ENCODE peak calls at places on chromosome 1, in six cellular contexts. M, T, K, S, L and W are unnamed samples. For H3K27me3, the result is how much of the 10 kb centered on the place peaks cover.

GRCh38 chr1:54262244-54262643 is 62.3 kb downstream of the MRPL37 start:
- DNase-seq in K (no peak), S (no peak), T (no peak), L (no peak), M (no peak), W (no peak)

GRCh38 chr1:65084068-65084467 is 63.9 kb upstream of the AK4 start:
- DNase-seq in M (no peak), K (no peak), L (no peak), S (no peak), T (no peak), W (no peak)

GRCh38 chr1:44855742-44856141 is 12.7 kb upstream of the PTCH2 start:
- DNase-seq in L (no peak), M (no peak), T (no peak), S (no peak), K (no peak), W (no peak)

GRCh38 chr1:64663654-64664053 is 81.2 kb upstream of the RAVER2 start:
- DNase-seq in T (no peak), L (peak), S (no peak), K (peak), M (no peak), W (no peak)

GRCh38 chr1:105997516-105997915 is 1059.0 kb upstream of the PRMT6 start:
- DNase-seq in S (no peak), M (no peak), L (no peak), T (no peak), K (no peak), W (no peak)

GRCh38 chr1:180092931-180093650 is 61.6 kb upstream of the QSOX1 start:
- DNase-seq in M (no peak), K (no peak), L (no peak), S (no peak), T (no peak), W (no peak)

GRCh38 chr1:235423214-235423652 is 56.0 kb downstream of the TBCE start:
- DNase-seq in K (no peak), M (no peak), S (no peak), T (no peak), L (no peak), W (no peak)

GRCh38 chr1:244050835-244051444 is at the start of gene ZBTB18:
- DNase-seq in S (peak), L (peak), K (no peak), T (no peak), M (no peak), W (peak)

GRCh38 chr1:115322631-115323030 is 15.4 kb downstream of the NGF start:
- DNase-seq in S (no peak), T (no peak), M (no peak), K (no peak), L (no peak), W (no peak)

GRCh38 chr1:162855461-162856150 is 5.4 kb downstream of the CCDC190 start:
- DNase-seq in S (no peak), L (no peak), T (no peak), M (no peak), K (no peak), W (no peak)

GRCh38 chr1:86169625-86170024 is 13.1 kb upstream of the COL24A1 start:
- DNase-seq in T (no peak), L (no peak), M (no peak), K (no peak), S (no peak), W (no peak)

GRCh38 chr1:156262461-156263287 is 14.8 kb upstream of the PAQR6 start:
- DNase-seq in K (no peak), M (no peak), S (no peak), L (peak), T (no peak), W (no peak)

GRCh38 chr1:209787551-209787950 is 3.2 kb upstream of the C1orf74 start:
- DNase-seq in L (peak), M (no peak), K (no peak), T (no peak), S (no peak), W (no peak)

GRCh38 chr1:236020359-236021000 is 44.4 kb downstream of the NID1 start:
- DNase-seq in M (no peak), K (no peak), L (peak), T (peak), S (no peak), W (no peak)

GRCh38 chr1:81876901-81877750 is 76.4 kb downstream of the ADGRL2 start:
- DNase-seq in L (no peak), M (no peak), S (no peak), T (peak), K (peak), W (no peak)

GRCh38 chr1:94395748-94396309 is 22.4 kb upstream of the ABCD3 start:
- DNase-seq in M (no peak), K (no peak), T (no peak), S (no peak), L (no peak), W (no peak)

GRCh38 chr1:22889213-22889827 is 83.3 kb downstream of the LACTBL1 start:
- DNase-seq in M (no peak), S (no peak), L (no peak), T (no peak), K (peak), W (no peak)

GRCh38 chr1:173202430-173203145 is 4.5 kb downstream of the TNFSF4 start:
- DNase-seq in M (no peak), T (peak), L (peak), K (peak), S (peak), W (no peak)

GRCh38 chr1:67749844-67750689 is 65.1 kb downstream of the GADD45A start:
- DNase-seq in S (peak), T (peak), K (peak), M (peak), L (peak), W (no peak)

GRCh38 chr1:44631333-44631646 is 43.0 kb downstream of the TMEM53 start:
- DNase-seq in K (no peak), L (no peak), S (no peak), T (no peak), M (no peak), W (no peak)

GRCh38 chr1:152582647-152583046 is 2.3 kb upstream of the LCE3D start:
- DNase-seq in S (no peak), L (peak), K (no peak), M (no peak), T (no peak), W (no peak)

GRCh38 chr1:189021577-189021976 is 1456.1 kb downstream of the BRINP3 start:
- DNase-seq in T (no peak), S (no peak), L (no peak), M (no peak), K (no peak), W (no peak)

GRCh38 chr1:233143266-233143665 is 152.3 kb downstream of the PCNX2 start:
- DNase-seq in L (no peak), S (no peak), T (no peak), M (no peak), K (no peak), W (no peak)

GRCh38 chr1:159867322-159868064 is 5.0 kb upstream of the VSIG8 start:
- DNase-seq in K (peak), M (no peak), L (no peak), S (no peak), T (peak), W (no peak)

GRCh38 chr1:37186246-37186756 is 152.0 kb upstream of the GRIK3 start:
- DNase-seq in L (no peak), M (no peak), T (no peak), K (no peak), S (no peak), W (no peak)

GRCh38 chr1:48109390-48110009 is 112.3 kb upstream of the TRABD2B start:
- DNase-seq in K (peak), M (no peak), T (no peak), L (no peak), S (peak), W (no peak)

GRCh38 chr1:185674201-185674600 is 60.0 kb upstream of the HMCN1 start:
- DNase-seq in M (no peak), L (no peak), K (no peak), S (no peak), T (no peak), W (no peak)

DNA sequence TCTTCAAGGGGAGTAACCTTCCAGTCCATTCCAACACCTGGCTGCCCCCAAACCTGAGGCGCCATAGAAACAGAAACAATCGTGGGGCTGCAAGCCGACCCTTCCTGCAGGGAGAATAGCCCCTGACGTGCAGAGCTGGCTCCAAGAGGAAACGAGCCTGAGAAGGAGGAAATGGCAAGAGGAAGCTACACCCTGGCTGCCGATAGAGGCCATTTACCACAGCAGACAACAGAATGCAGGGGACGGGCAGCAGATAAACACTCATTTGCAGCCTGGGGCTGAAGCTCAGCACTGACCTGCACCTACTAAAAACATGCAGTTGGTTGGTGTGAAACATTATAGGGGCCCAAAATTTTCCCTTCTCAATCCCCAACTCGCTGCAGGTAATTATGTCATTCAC is 8.7 kb upstream of the TDRD10 start:
- DNase-seq in T (no peak), S (no peak), L (no peak), K (no peak), M (peak), W (peak)
- H3K27me3 ChIP-seq in T (under half), S (half or more), L (under half), K (under half), M (under half), W (under half)

GRCh38 chr1:118970451-118970850 is 17.7 kb downstream of the TBX15 start:
- DNase-seq in M (no peak), K (no peak), L (no peak), S (no peak), T (no peak), W (no peak)

GRCh38 chr1:118977591-118977990 is 10.6 kb downstream of the TBX15 start:
- DNase-seq in T (no peak), L (no peak), S (no peak), M (no peak), K (no peak), W (no peak)

GRCh38 chr1:118973536-118974160 is 14.5 kb downstream of the TBX15 start:
- DNase-seq in S (no peak), M (no peak), L (peak), K (no peak), T (no peak), W (no peak)

GRCh38 chr1:118973032-118973431 is 15.1 kb downstream of the TBX15 start:
- DNase-seq in S (no peak), K (no peak), M (no peak), L (no peak), T (no peak), W (no peak)

GRCh38 chr1:118974641-118975040 is 13.5 kb downstream of the TBX15 start:
- DNase-seq in K (no peak), T (no peak), S (no peak), M (no peak), L (no peak), W (no peak)
- H3K27me3 ChIP-seq in K (half or more), T (under half), S (under half), M (under half), L (under half), W (half or more)

DNA sequence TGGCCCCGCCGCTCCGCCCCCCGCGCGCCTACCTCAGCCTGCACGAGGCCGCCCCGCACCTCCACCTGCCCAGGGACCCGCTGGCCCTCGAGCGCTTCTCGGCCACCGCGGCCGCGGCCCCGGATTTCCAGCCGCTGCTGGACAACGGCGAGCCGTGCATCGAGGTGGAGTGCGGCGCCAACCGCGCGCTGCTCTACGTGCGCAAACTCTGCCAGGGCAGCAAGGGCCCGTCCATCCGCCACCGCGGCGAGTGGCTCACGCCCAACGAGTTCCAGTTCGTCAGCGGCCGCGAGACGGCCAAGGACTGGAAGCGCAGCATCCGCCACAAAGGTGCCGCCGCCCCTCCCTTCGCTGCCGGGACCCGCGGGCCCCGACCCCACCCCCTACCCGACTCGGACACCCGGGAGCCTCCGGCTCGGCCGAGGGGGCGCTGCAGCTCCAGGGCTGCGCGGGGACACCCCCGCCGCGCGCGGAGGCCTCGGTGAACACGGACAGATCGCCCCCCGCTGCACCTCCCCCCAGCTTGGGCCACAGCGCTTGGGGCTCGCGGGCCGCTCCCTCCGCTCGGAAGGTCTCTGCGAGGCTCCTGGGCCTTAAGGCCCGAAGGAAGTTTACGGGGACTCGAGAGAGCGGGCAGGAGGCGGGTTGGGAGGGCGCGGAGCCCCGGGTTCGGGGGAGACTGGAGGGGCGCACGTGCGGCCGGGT is 1.0 kb downstream of the SAMD11 start:
- DNase-seq in T (no peak), L (peak), M (no peak), K (peak), S (no peak), W (no peak)
- H3K27me3 ChIP-seq in T (half or more), L (under half), M (under half), K (under half), S (under half), W (half or more)

GRCh38 chr1:30636621-30637020 is 86.8 kb downstream of the MATN1 start:
- DNase-seq in M (no peak), S (no peak), L (no peak), K (no peak), T (no peak), W (no peak)

GRCh38 chr1:30633294-30633693 is 90.1 kb downstream of the MATN1 start:
- DNase-seq in S (no peak), T (no peak), K (no peak), L (no peak), M (no peak), W (no peak)

GRCh38 chr1:30634507-30634906 is 88.9 kb downstream of the MATN1 start:
- DNase-seq in T (no peak), S (no peak), L (no peak), K (no peak), M (no peak), W (no peak)

GRCh38 chr1:30637183-30637969 is 86.0 kb downstream of the MATN1 start:
- DNase-seq in M (no peak), S (no peak), K (no peak), T (no peak), L (no peak), W (no peak)

DNA sequence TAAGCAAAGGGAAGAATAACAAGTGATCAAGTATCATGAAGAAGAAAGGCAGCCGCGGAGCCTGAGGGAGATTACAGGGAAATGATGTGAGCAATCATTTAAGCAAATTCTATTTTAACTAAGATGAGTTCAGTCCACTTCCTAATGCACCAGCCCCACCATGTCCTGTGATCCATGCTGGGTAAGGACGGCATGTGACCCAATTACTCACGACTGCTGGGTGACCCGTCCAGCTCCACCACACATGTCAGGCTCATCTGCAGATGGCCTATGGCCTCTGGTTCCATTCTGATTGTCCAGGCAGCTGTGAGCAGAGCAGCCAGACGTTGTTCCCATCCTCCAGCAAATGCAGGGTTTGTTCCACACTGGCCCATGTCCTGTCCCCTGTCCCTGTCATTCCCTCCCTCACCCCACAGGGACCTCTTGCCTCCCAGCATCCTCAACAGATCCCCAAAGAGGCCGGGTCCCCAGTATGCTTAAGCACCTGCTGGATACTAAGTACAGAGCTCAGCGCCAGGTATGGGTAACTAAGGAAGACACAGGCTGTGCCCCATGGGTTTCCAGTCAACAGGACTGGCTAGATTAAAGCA is 87.9 kb downstream of the MATN1 start:
- DNase-seq in L (no peak), T (no peak), K (no peak), M (no peak), S (no peak), W (no peak)
- H3K27me3 ChIP-seq in L (under half), T (under half), K (under half), M (under half), S (under half), W (under half)

GRCh38 chr1:15940110-15941043 is 35.5 kb downstream of the ZBTB17 start:
- DNase-seq in S (no peak), L (no peak), M (no peak), K (no peak), T (no peak), W (no peak)
- H3K27me3 ChIP-seq in S (under half), L (under half), M (under half), K (under half), T (under half), W (under half)

GRCh38 chr1:10101929-10102328 is 69.2 kb downstream of the UBE4B start:
- DNase-seq in K (no peak), L (no peak), S (no peak), T (no peak), M (no peak), W (no peak)
- H3K27me3 ChIP-seq in K (under half), L (under half), S (under half), T (under half), M (under half), W (under half)